ENCODE peak calls at places on chromosome 21, in four cellular contexts. One of them, this sample, is unnamed.

GRCh38 chr21:43943512-43944110 is 68.5 kb upstream of the TRAPPC10 start:
- DNase-seq in fibroblast of lung: no peak
- DNase-seq in foreskin fibroblast: no peak
- DNase-seq in testis: no peak
- DNase-seq in this sample: no peak

GRCh38 chr21:28771790-28772501 is 220.7 kb downstream of the LTN1 start:
- DNase-seq in fibroblast of lung: peak
- DNase-seq in foreskin fibroblast: peak
- DNase-seq in testis: no peak
- DNase-seq in this sample: peak

GRCh38 chr21:41396452-41397107 is 29.5 kb upstream of the MX1 start:
- DNase-seq in fibroblast of lung: no peak
- DNase-seq in foreskin fibroblast: no peak
- DNase-seq in testis: peak
- DNase-seq in this sample: peak

GRCh38 chr21:43345746-43346409 is 81.1 kb downstream of the SIK1 start:
- DNase-seq in fibroblast of lung: peak
- DNase-seq in foreskin fibroblast: peak
- DNase-seq in testis: no peak
- DNase-seq in this sample: peak

GRCh38 chr21:30044447-30045064 is 104.8 kb upstream of the GRIK1 start:
- DNase-seq in fibroblast of lung: peak
- DNase-seq in foreskin fibroblast: peak
- DNase-seq in testis: peak
- DNase-seq in this sample: no peak

GRCh38 chr21:43731891-43732711 is 13.2 kb downstream of the PDXK start:
- DNase-seq in fibroblast of lung: peak
- DNase-seq in foreskin fibroblast: no peak
- DNase-seq in testis: no peak
- DNase-seq in this sample: no peak

GRCh38 chr21:42279341-42279871 is 35.8 kb downstream of the TFF3 start:
- DNase-seq in fibroblast of lung: no peak
- DNase-seq in foreskin fibroblast: no peak
- DNase-seq in testis: no peak
- DNase-seq in this sample: no peak

GRCh38 chr21:27258756-27259429 is 292.0 kb upstream of the ADAMTS5 start:
- DNase-seq in fibroblast of lung: no peak
- DNase-seq in foreskin fibroblast: no peak
- DNase-seq in testis: peak
- DNase-seq in this sample: no peak

GRCh38 chr21:29164330-29164942 is 34.0 kb downstream of the MAP3K7CL start:
- DNase-seq in fibroblast of lung: peak
- DNase-seq in foreskin fibroblast: peak
- DNase-seq in testis: no peak
- DNase-seq in this sample: no peak

GRCh38 chr21:17436626-17437111 is 76.2 kb upstream of the CXADR start:
- DNase-seq in fibroblast of lung: no peak
- DNase-seq in foreskin fibroblast: no peak
- DNase-seq in testis: peak
- DNase-seq in this sample: no peak

GRCh38 chr21:30234643-30235042 is 18.7 kb upstream of the CLDN8 start:
- DNase-seq in fibroblast of lung: peak
- DNase-seq in foreskin fibroblast: peak
- DNase-seq in testis: no peak
- DNase-seq in this sample: peak

GRCh38 chr21:23809573-23809972 is 1797.7 kb downstream of the MRPL39 start:
- DNase-seq in fibroblast of lung: no peak
- DNase-seq in foreskin fibroblast: no peak
- DNase-seq in testis: no peak
- DNase-seq in this sample: no peak

GRCh38 chr21:16241500-16241963 is 511.8 kb downstream of the USP25 start:
- DNase-seq in fibroblast of lung: no peak
- DNase-seq in foreskin fibroblast: no peak
- DNase-seq in testis: no peak
- DNase-seq in this sample: no peak

GRCh38 chr21:21366277-21366676 is 368.1 kb downstream of the NCAM2 start:
- DNase-seq in fibroblast of lung: no peak
- DNase-seq in foreskin fibroblast: no peak
- DNase-seq in testis: no peak
- DNase-seq in this sample: no peak

GRCh38 chr21:42609806-42610205 is 43.6 kb upstream of the PDE9A start:
- DNase-seq in fibroblast of lung: no peak
- DNase-seq in foreskin fibroblast: no peak
- DNase-seq in testis: peak
- DNase-seq in this sample: no peak

GRCh38 chr21:24272527-24272938 is 1334.7 kb downstream of the MRPL39 start:
- DNase-seq in fibroblast of lung: no peak
- DNase-seq in foreskin fibroblast: no peak
- DNase-seq in testis: no peak
- DNase-seq in this sample: no peak

GRCh38 chr21:33293811-33294216 is 27.6 kb downstream of the IL10RB start:
- DNase-seq in fibroblast of lung: no peak
- DNase-seq in foreskin fibroblast: no peak
- DNase-seq in testis: no peak
- DNase-seq in this sample: no peak

GRCh38 chr21:33840771-33841170 is 74.8 kb downstream of the ATP5PO start:
- DNase-seq in fibroblast of lung: no peak
- DNase-seq in foreskin fibroblast: peak
- DNase-seq in testis: no peak
- DNase-seq in this sample: no peak

GRCh38 chr21:30446969-30447368 is 6.9 kb downstream of the KRTAP15-1 start:
- DNase-seq in fibroblast of lung: no peak
- DNase-seq in foreskin fibroblast: no peak
- DNase-seq in testis: no peak
- DNase-seq in this sample: no peak

GRCh38 chr21:33971492-33972013 is 55.9 kb upstream of the ATP5PO start:
- DNase-seq in fibroblast of lung: no peak
- DNase-seq in foreskin fibroblast: peak
- DNase-seq in testis: no peak
- DNase-seq in this sample: peak

GRCh38 chr21:42125571-42126544 is 54.7 kb downstream of the UMODL1 start:
- DNase-seq in fibroblast of lung: peak
- DNase-seq in foreskin fibroblast: peak
- DNase-seq in testis: no peak
- DNase-seq in this sample: no peak

GRCh38 chr21:16633851-16634521 is 878.9 kb upstream of the CXADR start:
- DNase-seq in fibroblast of lung: peak
- DNase-seq in foreskin fibroblast: peak
- DNase-seq in testis: peak
- DNase-seq in this sample: peak

GRCh38 chr21:27134513-27134912 is 167.6 kb upstream of the ADAMTS5 start:
- DNase-seq in fibroblast of lung: peak
- DNase-seq in foreskin fibroblast: peak
- DNase-seq in testis: no peak
- DNase-seq in this sample: peak

GRCh38 chr21:20701235-20701634 is 297.0 kb upstream of the NCAM2 start:
- DNase-seq in fibroblast of lung: no peak
- DNase-seq in foreskin fibroblast: no peak
- DNase-seq in testis: no peak
- DNase-seq in this sample: no peak

GRCh38 chr21:17819878-17820232 is 699 bp upstream of the C21orf91 start:
- DNase-seq in fibroblast of lung: no peak
- DNase-seq in foreskin fibroblast: no peak
- DNase-seq in testis: no peak
- DNase-seq in this sample: no peak

GRCh38 chr21:29477941-29478340 is 179.2 kb downstream of the BACH1 start:
- DNase-seq in fibroblast of lung: peak
- DNase-seq in foreskin fibroblast: peak
- DNase-seq in testis: no peak
- DNase-seq in this sample: peak

GRCh38 chr21:28337319-28337718 is 655.4 kb downstream of the LTN1 start:
- DNase-seq in fibroblast of lung: peak
- DNase-seq in foreskin fibroblast: peak
- DNase-seq in testis: no peak
- DNase-seq in this sample: no peak

GRCh38 chr21:9767592-9768375 is 753.6 kb upstream of the TPTE start:
- DNase-seq in fibroblast of lung: no peak
- DNase-seq in foreskin fibroblast: no peak
- DNase-seq in testis: peak
- DNase-seq in this sample: no peak

GRCh38 chr21:23986987-23987386 is 1620.3 kb downstream of the MRPL39 start:
- DNase-seq in fibroblast of lung: no peak
- DNase-seq in foreskin fibroblast: no peak
- DNase-seq in testis: no peak
- DNase-seq in this sample: no peak

GRCh38 chr21:33036430-33037162 is 10.9 kb downstream of the OLIG2 start:
- DNase-seq in fibroblast of lung: peak
- DNase-seq in foreskin fibroblast: peak
- DNase-seq in testis: no peak
- DNase-seq in this sample: peak

GRCh38 chr21:37076087-37076486 is 3.0 kb downstream of the TTC3 start:
- DNase-seq in fibroblast of lung: no peak
- DNase-seq in foreskin fibroblast: no peak
- DNase-seq in testis: no peak
- DNase-seq in this sample: no peak

GRCh38 chr21:37075214-37075770 is 2.2 kb downstream of the TTC3 start:
- DNase-seq in fibroblast of lung: no peak
- DNase-seq in foreskin fibroblast: no peak
- DNase-seq in testis: no peak
- DNase-seq in this sample: no peak

GRCh38 chr21:37073417-37074194 is 552 bp downstream of the TTC3 start:
- DNase-seq in fibroblast of lung: peak
- DNase-seq in foreskin fibroblast: peak
- DNase-seq in testis: peak
- DNase-seq in this sample: no peak

GRCh38 chr21:37074195-37074510 is 1.1 kb downstream of the TTC3 start:
- DNase-seq in fibroblast of lung: no peak
- DNase-seq in foreskin fibroblast: no peak
- DNase-seq in testis: peak
- DNase-seq in this sample: no peak

DNA sequence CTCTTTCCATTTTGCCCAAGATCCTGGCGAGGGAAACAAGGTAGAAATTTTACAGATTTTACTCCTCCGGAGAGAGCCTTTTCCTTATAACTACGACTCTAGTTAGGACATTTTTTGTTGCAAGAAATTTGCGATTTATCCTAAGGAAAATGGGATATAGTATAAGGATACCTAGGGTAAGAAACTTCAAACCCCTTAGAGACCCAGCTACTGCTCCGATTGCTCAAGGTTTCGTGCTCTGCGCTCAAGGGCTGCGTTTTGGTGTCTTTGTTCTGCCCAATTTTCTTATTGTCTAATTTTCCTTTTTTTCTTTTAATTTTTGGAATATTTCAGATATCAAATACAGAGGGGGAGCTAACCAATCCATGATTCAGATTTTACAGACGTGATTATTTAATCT is 1.5 kb downstream of the TTC3 start:
- DNase-seq in fibroblast of lung: no peak
- DNase-seq in foreskin fibroblast: no peak
- DNase-seq in testis: no peak
- DNase-seq in this sample: no peak
- H3K4me3 ChIP-seq in fibroblast of lung: peak
- H3K4me3 ChIP-seq in foreskin fibroblast: peak
- H3K4me3 ChIP-seq in testis: peak
- H3K4me3 ChIP-seq in this sample: peak

DNA sequence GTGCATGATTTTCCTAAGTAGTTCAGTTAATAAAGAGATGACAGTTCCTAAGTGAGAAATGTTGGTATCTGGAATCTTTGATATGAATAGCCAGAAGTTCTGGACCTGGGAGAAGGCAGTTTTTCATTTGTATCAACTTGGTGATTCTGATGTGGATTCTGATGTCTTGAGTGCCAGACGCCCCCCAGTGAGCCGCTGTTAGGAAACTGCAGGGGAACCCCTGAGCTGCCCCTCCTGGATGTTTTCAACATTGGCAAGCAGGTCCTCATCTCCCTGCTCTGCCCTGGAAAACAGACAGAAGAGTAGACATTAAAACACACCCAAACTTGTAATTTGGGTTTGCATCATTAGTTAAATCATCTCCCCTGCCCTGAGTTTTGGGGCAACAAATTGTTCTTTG is 7.4 kb downstream of the ETS2 start:
- DNase-seq in fibroblast of lung: no peak
- DNase-seq in foreskin fibroblast: no peak
- DNase-seq in testis: no peak
- DNase-seq in this sample: no peak
- H3K4me3 ChIP-seq in fibroblast of lung: no peak
- H3K4me3 ChIP-seq in foreskin fibroblast: no peak
- H3K4me3 ChIP-seq in testis: no peak
- H3K4me3 ChIP-seq in this sample: no peak

GRCh38 chr21:45403825-45404725 is 890 bp upstream of the COL18A1 start:
- DNase-seq in fibroblast of lung: peak
- DNase-seq in foreskin fibroblast: peak
- DNase-seq in testis: peak
- DNase-seq in this sample: no peak
- H3K4me3 ChIP-seq in fibroblast of lung: peak
- H3K4me3 ChIP-seq in foreskin fibroblast: peak
- H3K4me3 ChIP-seq in testis: peak
- H3K4me3 ChIP-seq in this sample: peak

GRCh38 chr21:44969965-44970755 is 30.3 kb downstream of the SLX9 start:
- DNase-seq in fibroblast of lung: no peak
- DNase-seq in foreskin fibroblast: peak
- DNase-seq in testis: no peak
- DNase-seq in this sample: no peak

GRCh38 chr21:44969066-44969649 is 29.3 kb downstream of the SLX9 start:
- DNase-seq in fibroblast of lung: no peak
- DNase-seq in foreskin fibroblast: no peak
- DNase-seq in testis: no peak
- DNase-seq in this sample: no peak

GRCh38 chr21:44965251-44966022 is 25.6 kb downstream of the SLX9 start:
- DNase-seq in fibroblast of lung: peak
- DNase-seq in foreskin fibroblast: no peak
- DNase-seq in testis: no peak
- DNase-seq in this sample: peak

GRCh38 chr21:44966135-44967081 is 26.6 kb downstream of the SLX9 start:
- DNase-seq in fibroblast of lung: no peak
- DNase-seq in foreskin fibroblast: no peak
- DNase-seq in testis: no peak
- DNase-seq in this sample: no peak

DNA sequence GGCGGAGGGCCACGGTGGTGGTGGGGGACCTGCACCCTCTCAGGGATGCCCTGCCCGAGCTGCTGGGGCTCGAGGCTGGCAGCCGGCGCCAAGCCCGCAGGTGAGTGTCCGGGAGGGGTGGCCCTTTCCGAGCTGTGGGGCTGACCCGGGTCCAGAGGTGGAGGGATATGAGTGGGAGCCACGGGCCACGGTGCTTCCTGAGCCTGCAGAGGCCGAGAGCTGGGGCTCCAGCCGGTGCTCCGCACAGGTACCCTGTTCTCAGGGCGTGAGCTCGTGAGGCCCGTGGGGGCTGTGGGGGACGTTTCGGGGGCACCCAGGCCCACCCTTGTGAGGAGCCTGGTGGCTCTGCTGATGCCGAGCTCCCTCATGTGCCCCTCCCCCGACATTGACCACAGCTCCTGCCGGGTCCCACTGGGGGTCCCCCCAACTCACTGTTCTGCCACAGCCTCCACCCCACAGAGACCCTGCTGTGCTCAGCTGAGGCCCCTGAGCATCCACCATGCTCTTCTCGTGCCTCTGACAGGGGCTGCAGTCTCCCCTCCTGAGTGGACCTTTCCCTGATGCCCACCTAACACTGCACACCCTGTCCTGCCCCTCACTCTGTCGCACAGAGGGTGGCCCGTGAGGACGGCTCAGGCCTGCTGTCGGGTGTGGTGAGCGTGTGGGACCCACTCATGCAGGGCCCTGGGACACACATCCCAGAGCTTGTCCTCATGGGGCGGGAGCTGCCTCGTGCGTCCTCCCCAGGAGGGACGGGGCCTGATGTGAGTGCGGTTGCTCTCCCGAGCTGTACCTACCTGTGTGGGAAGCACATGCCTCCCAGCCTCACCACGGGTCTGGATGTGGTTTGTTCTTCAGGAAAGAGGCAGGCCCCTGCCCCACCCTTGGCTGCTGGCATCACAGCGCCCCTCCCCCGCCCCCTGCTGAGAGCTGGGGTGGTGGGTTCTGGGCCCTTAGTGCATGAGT is 27.5 kb downstream of the SLX9 start:
- DNase-seq in fibroblast of lung: no peak
- DNase-seq in foreskin fibroblast: no peak
- DNase-seq in testis: no peak
- DNase-seq in this sample: no peak
- H3K4me3 ChIP-seq in fibroblast of lung: no peak
- H3K4me3 ChIP-seq in foreskin fibroblast: no peak
- H3K4me3 ChIP-seq in testis: no peak
- H3K4me3 ChIP-seq in this sample: no peak